ENCODE peak calls at places on chromosome 22, in five cellular contexts. One of them, this sample, is unnamed.

GRCh38 chr22:36296690-36297089 is 43.8 kb downstream of the APOL1 start:
- DNase-seq in activated naive CD8-positive, alpha-beta T cell treated with anti-CD3 and anti-CD28 coated beads for 36 hours: no peak
- DNase-seq in SW 1271: no peak
- DNase-seq in HCEC 1CT: no peak
- DNase-seq in GM12865: no peak
- DNase-seq in this sample: no peak

GRCh38 chr22:36417281-36417686 is 29.5 kb upstream of the MYH9 start:
- DNase-seq in activated naive CD8-positive, alpha-beta T cell treated with anti-CD3 and anti-CD28 coated beads for 36 hours: no peak
- DNase-seq in GM12865: peak; percentile 68
- DNase-seq in HCEC 1CT: peak; percentile 56
- DNase-seq in SW 1271: no peak
- DNase-seq in this sample: peak; percentile 88

GRCh38 chr22:43289976-43290663 is 53.1 kb downstream of the SCUBE1 start:
- DNase-seq in HCEC 1CT: no peak
- DNase-seq in GM12865: no peak
- DNase-seq in SW 1271: no peak
- DNase-seq in activated naive CD8-positive, alpha-beta T cell treated with anti-CD3 and anti-CD28 coated beads for 36 hours: no peak
- DNase-seq in this sample: peak; percentile 47

GRCh38 chr22:36986242-36986821 is 32.9 kb downstream of the TST start:
- DNase-seq in activated naive CD8-positive, alpha-beta T cell treated with anti-CD3 and anti-CD28 coated beads for 36 hours: peak; percentile 45
- DNase-seq in HCEC 1CT: peak; percentile 5
- DNase-seq in SW 1271: no peak
- DNase-seq in GM12865: peak; percentile 55
- DNase-seq in this sample: no peak

GRCh38 chr22:39343259-39344045 is 6.3 kb upstream of the SYNGR1 start:
- DNase-seq in SW 1271: no peak
- DNase-seq in activated naive CD8-positive, alpha-beta T cell treated with anti-CD3 and anti-CD28 coated beads for 36 hours: peak; percentile 50
- DNase-seq in HCEC 1CT: peak; percentile 41
- DNase-seq in GM12865: peak; percentile 67
- DNase-seq in this sample: peak; percentile 62

GRCh38 chr22:45218974-45219373 is 21.7 kb downstream of the KIAA0930 start:
- DNase-seq in GM12865: peak; percentile 83
- DNase-seq in activated naive CD8-positive, alpha-beta T cell treated with anti-CD3 and anti-CD28 coated beads for 36 hours: peak; percentile 25
- DNase-seq in HCEC 1CT: no peak
- DNase-seq in SW 1271: no peak
- DNase-seq in this sample: no peak

GRCh38 chr22:42837556-42837955 is 19.5 kb downstream of the ARFGAP3 start:
- DNase-seq in HCEC 1CT: no peak
- DNase-seq in SW 1271: no peak
- DNase-seq in GM12865: no peak
- DNase-seq in activated naive CD8-positive, alpha-beta T cell treated with anti-CD3 and anti-CD28 coated beads for 36 hours: no peak
- DNase-seq in this sample: no peak

GRCh38 chr22:16806401-16806800 is 18.8 kb downstream of the XKR3 start:
- DNase-seq in activated naive CD8-positive, alpha-beta T cell treated with anti-CD3 and anti-CD28 coated beads for 36 hours: no peak
- DNase-seq in HCEC 1CT: no peak
- DNase-seq in SW 1271: no peak
- DNase-seq in GM12865: no peak
- DNase-seq in this sample: no peak

GRCh38 chr22:48644108-48644507 is 1183.6 kb downstream of the BRD1 start:
- DNase-seq in HCEC 1CT: no peak
- DNase-seq in SW 1271: no peak
- DNase-seq in GM12865: no peak
- DNase-seq in activated naive CD8-positive, alpha-beta T cell treated with anti-CD3 and anti-CD28 coated beads for 36 hours: no peak
- DNase-seq in this sample: no peak

GRCh38 chr22:27799334-27800249 is 2.0 kb downstream of the MN1 start:
- DNase-seq in HCEC 1CT: no peak
- DNase-seq in activated naive CD8-positive, alpha-beta T cell treated with anti-CD3 and anti-CD28 coated beads for 36 hours: no peak
- DNase-seq in GM12865: no peak
- DNase-seq in SW 1271: no peak
- DNase-seq in this sample: peak; percentile 33

GRCh38 chr22:47275479-47276218 is 513.2 kb downstream of the TBC1D22A start:
- DNase-seq in SW 1271: no peak
- DNase-seq in GM12865: no peak
- DNase-seq in HCEC 1CT: no peak
- DNase-seq in activated naive CD8-positive, alpha-beta T cell treated with anti-CD3 and anti-CD28 coated beads for 36 hours: no peak
- DNase-seq in this sample: no peak

GRCh38 chr22:27462190-27462589 is 339.4 kb downstream of the MN1 start:
- DNase-seq in SW 1271: no peak
- DNase-seq in GM12865: no peak
- DNase-seq in activated naive CD8-positive, alpha-beta T cell treated with anti-CD3 and anti-CD28 coated beads for 36 hours: no peak
- DNase-seq in HCEC 1CT: no peak
- DNase-seq in this sample: no peak

GRCh38 chr22:44325718-44326548 is 13.2 kb upstream of the SHISAL1 start:
- DNase-seq in SW 1271: no peak
- DNase-seq in activated naive CD8-positive, alpha-beta T cell treated with anti-CD3 and anti-CD28 coated beads for 36 hours: no peak
- DNase-seq in GM12865: no peak
- DNase-seq in HCEC 1CT: peak; percentile 15
- DNase-seq in this sample: peak; percentile 49

GRCh38 chr22:46108564-46109473 is 41.5 kb upstream of the PPARA start:
- DNase-seq in HCEC 1CT: peak; percentile 35
- DNase-seq in activated naive CD8-positive, alpha-beta T cell treated with anti-CD3 and anti-CD28 coated beads for 36 hours: no peak
- DNase-seq in SW 1271: no peak
- DNase-seq in GM12865: peak; percentile 18
- DNase-seq in this sample: peak; percentile 63

GRCh38 chr22:37218771-37219411 is 6.6 kb upstream of the SSTR3 start:
- DNase-seq in HCEC 1CT: no peak
- DNase-seq in GM12865: peak; percentile 95
- DNase-seq in activated naive CD8-positive, alpha-beta T cell treated with anti-CD3 and anti-CD28 coated beads for 36 hours: peak; percentile 81
- DNase-seq in SW 1271: no peak
- DNase-seq in this sample: no peak

GRCh38 chr22:37862570-37863325 is 13.5 kb downstream of the EIF3L start:
- DNase-seq in SW 1271: no peak
- DNase-seq in activated naive CD8-positive, alpha-beta T cell treated with anti-CD3 and anti-CD28 coated beads for 36 hours: no peak
- DNase-seq in GM12865: no peak
- DNase-seq in HCEC 1CT: no peak
- DNase-seq in this sample: no peak

GRCh38 chr22:27959335-27960090 is 40.5 kb upstream of the PITPNB start:
- DNase-seq in HCEC 1CT: no peak
- DNase-seq in GM12865: no peak
- DNase-seq in activated naive CD8-positive, alpha-beta T cell treated with anti-CD3 and anti-CD28 coated beads for 36 hours: no peak
- DNase-seq in SW 1271: no peak
- DNase-seq in this sample: no peak

GRCh38 chr22:28815101-28815500 is 14.7 kb upstream of the XBP1 start:
- DNase-seq in activated naive CD8-positive, alpha-beta T cell treated with anti-CD3 and anti-CD28 coated beads for 36 hours: no peak
- DNase-seq in GM12865: no peak
- DNase-seq in SW 1271: no peak
- DNase-seq in HCEC 1CT: no peak
- DNase-seq in this sample: no peak

GRCh38 chr22:45170001-45170466 is 6.3 kb downstream of the NUP50 start:
- DNase-seq in SW 1271: no peak
- DNase-seq in HCEC 1CT: no peak
- DNase-seq in activated naive CD8-positive, alpha-beta T cell treated with anti-CD3 and anti-CD28 coated beads for 36 hours: no peak
- DNase-seq in GM12865: no peak
- DNase-seq in this sample: peak; percentile 12

GRCh38 chr22:30891781-30892180 is 76.8 kb downstream of the MORC2 start:
- DNase-seq in GM12865: no peak
- DNase-seq in SW 1271: no peak
- DNase-seq in activated naive CD8-positive, alpha-beta T cell treated with anti-CD3 and anti-CD28 coated beads for 36 hours: no peak
- DNase-seq in HCEC 1CT: no peak
- DNase-seq in this sample: no peak

GRCh38 chr22:38272373-38273134 is at the start of gene TMEM184B:
- DNase-seq in SW 1271: no peak
- DNase-seq in activated naive CD8-positive, alpha-beta T cell treated with anti-CD3 and anti-CD28 coated beads for 36 hours: peak; percentile 90
- DNase-seq in HCEC 1CT: peak; percentile 53
- DNase-seq in GM12865: peak; percentile 83
- DNase-seq in this sample: peak; percentile 74

GRCh38 chr22:29078036-29078868 is 5.4 kb downstream of the KREMEN1 start:
- DNase-seq in HCEC 1CT: no peak
- DNase-seq in GM12865: no peak
- DNase-seq in SW 1271: no peak
- DNase-seq in activated naive CD8-positive, alpha-beta T cell treated with anti-CD3 and anti-CD28 coated beads for 36 hours: no peak
- DNase-seq in this sample: no peak

GRCh38 chr22:49372530-49373288 is 455.0 kb downstream of the BRD1 start:
- DNase-seq in HCEC 1CT: no peak
- DNase-seq in GM12865: no peak
- DNase-seq in activated naive CD8-positive, alpha-beta T cell treated with anti-CD3 and anti-CD28 coated beads for 36 hours: no peak
- DNase-seq in SW 1271: peak; percentile 32
- DNase-seq in this sample: no peak

GRCh38 chr22:42747701-42748513 is 27.2 kb upstream of the A4GALT start:
- DNase-seq in GM12865: peak; percentile 47
- DNase-seq in HCEC 1CT: peak; percentile 73
- DNase-seq in SW 1271: no peak
- DNase-seq in activated naive CD8-positive, alpha-beta T cell treated with anti-CD3 and anti-CD28 coated beads for 36 hours: no peak
- DNase-seq in this sample: peak; percentile 76

GRCh38 chr22:27726344-27726725 is 75.2 kb downstream of the MN1 start:
- DNase-seq in GM12865: no peak
- DNase-seq in activated naive CD8-positive, alpha-beta T cell treated with anti-CD3 and anti-CD28 coated beads for 36 hours: no peak
- DNase-seq in SW 1271: no peak
- DNase-seq in HCEC 1CT: no peak
- DNase-seq in this sample: no peak

GRCh38 chr22:37044634-37045625 is 6.6 kb upstream of the KCTD17 start:
- DNase-seq in HCEC 1CT: peak; percentile 7
- DNase-seq in activated naive CD8-positive, alpha-beta T cell treated with anti-CD3 and anti-CD28 coated beads for 36 hours: no peak
- DNase-seq in GM12865: no peak
- DNase-seq in SW 1271: no peak
- DNase-seq in this sample: no peak

GRCh38 chr22:40637181-40638150 is 947 bp upstream of the MRTFA start:
- DNase-seq in activated naive CD8-positive, alpha-beta T cell treated with anti-CD3 and anti-CD28 coated beads for 36 hours: peak; percentile 57
- DNase-seq in GM12865: peak; percentile 47
- DNase-seq in SW 1271: no peak
- DNase-seq in HCEC 1CT: no peak
- DNase-seq in this sample: no peak